ENCODE peak calls at places on chromosomes 4 and X, in eight cellular contexts. Q is smooth muscle cell of the brain vasculature; A is right cardiac atrium; Z is CD4-positive, CD25-positive, alpha-beta regulatory T cell; T is EL; S is DMS153; I is fibroblast of lung; B is HS-5. F is an unnamed sample.

GRCh38 chr4:151644625-151645024 is 116.2 kb downstream of the GATB start:
- DNase-seq in A (no peak), S (no peak), Z (no peak), T (peak), B (no peak), Q (no peak), I (no peak), F (no peak)

GRCh38 chr4:155787113-155787710 is 28.4 kb downstream of the GUCY1B1 start:
- DNase-seq in A (no peak), Z (no peak), I (peak), B (peak), S (peak), T (peak), Q (no peak), F (no peak)

GRCh38 chr4:120052840-120053239 is 13.8 kb downstream of the MAD2L1 start:
- DNase-seq in Z (no peak), I (peak), A (peak), T (peak), S (no peak), B (peak), Q (peak), F (no peak)

GRCh38 chr4:81963506-81964020 is 410.2 kb downstream of the HNRNPD start:
- DNase-seq in I (no peak), Q (no peak), S (no peak), Z (no peak), T (no peak), B (no peak), A (no peak), F (no peak)

GRCh38 chr4:143202824-143203223 is 18.1 kb downstream of the USP38 start:
- DNase-seq in Q (no peak), I (no peak), S (no peak), B (no peak), Z (no peak), T (peak), A (no peak), F (no peak)

GRCh38 chrX:132218100-132218807 is 993 bp downstream of the RAP2C start:
- DNase-seq in T (peak), B (peak), Q (no peak), I (peak), A (peak), S (peak), Z (peak), F (peak)

GRCh38 chr4:158068063-158068462 is 104.8 kb downstream of the GASK1B start:
- DNase-seq in B (no peak), T (peak), I (peak), A (no peak), S (no peak), Z (no peak), Q (no peak), F (no peak)

GRCh38 chr4:78543424-78544238 is 7.9 kb upstream of the ANXA3 start:
- DNase-seq in T (no peak), I (peak), Q (peak), B (no peak), Z (no peak), A (no peak), S (no peak), F (no peak)

GRCh38 chr4:167721574-167721973 is 370.8 kb upstream of the ANXA10 start:
- DNase-seq in T (peak), B (no peak), Q (no peak), I (peak), Z (no peak), A (no peak), S (no peak), F (no peak)

GRCh38 chr4:135244605-135245146 is 1043.1 kb upstream of the PABPC4L start:
- DNase-seq in B (peak), S (no peak), Q (no peak), T (peak), I (peak), Z (no peak), A (no peak), F (no peak)

GRCh38 chr4:109298279-109299010 is 4.0 kb downstream of the COL25A1 start:
- DNase-seq in Z (no peak), I (no peak), B (no peak), S (peak), Q (no peak), T (no peak), A (no peak), F (no peak)

GRCh38 chr4:97656034-97656720 is 487.1 kb downstream of the STPG2 start:
- DNase-seq in I (peak), Z (no peak), T (peak), S (no peak), A (no peak), Q (no peak), B (peak), F (no peak)

GRCh38 chr4:107183155-107183774 is 147.2 kb upstream of the DKK2 start:
- DNase-seq in Q (peak), I (peak), A (no peak), B (peak), Z (no peak), T (peak), S (peak), F (no peak)

GRCh38 chr4:108224628-108225053 is 55.9 kb upstream of the LEF1 start:
- DNase-seq in A (peak), B (no peak), Q (peak), S (no peak), I (peak), T (peak), Z (no peak), F (peak)

GRCh38 chr4:89245459-89245858 is 62.1 kb downstream of the GPRIN3 start:
- DNase-seq in S (peak), Q (no peak), T (no peak), B (no peak), Z (no peak), A (no peak), I (no peak), F (no peak)

GRCh38 chr4:184384056-184384809 is 90.1 kb downstream of the IRF2 start:
- DNase-seq in A (peak), B (peak), T (peak), Q (peak), Z (no peak), I (peak), S (no peak), F (no peak)

GRCh38 chrX:46913710-46914109 is 1.5 kb downstream of the JADE3 start:
- DNase-seq in Q (no peak), S (no peak), T (peak), Z (no peak), I (peak), A (peak), B (no peak), F (no peak)

GRCh38 chr4:6162885-6163284 is 37.5 kb downstream of the JAKMIP1 start:
- DNase-seq in A (no peak), Z (no peak), B (no peak), T (no peak), S (no peak), I (no peak), Q (no peak), F (no peak)

GRCh38 chr4:60724623-60725022 is 475.5 kb upstream of the ADGRL3 start:
- DNase-seq in Q (no peak), A (no peak), B (peak), T (peak), S (no peak), I (peak), Z (no peak), F (no peak)

GRCh38 chr4:87896020-87896621 is 63.4 kb downstream of the MEPE start:
- DNase-seq in I (peak), A (no peak), B (peak), Z (no peak), T (peak), Q (peak), S (no peak), F (no peak)

GRCh38 chrX:130419263-130419662 is 17.5 kb downstream of the RBMX2 start:
- DNase-seq in I (no peak), Z (no peak), Q (no peak), A (no peak), T (no peak), B (no peak), S (no peak), F (no peak)